ENCODE peak calls at places on chromosomes 4 and X, in eight cellular contexts. D is PC-3, G is psoas muscle, T is Calu3, S is IMR-90, N is AG10803, C is mucosa of descending colon, V is foreskin fibroblast. F is an unnamed sample.

GRCh38 chr4:20249333-20249732 is 2.4 kb upstream of the SLIT2 start:
- DNase-seq in D (peak), S (peak), N (peak), V (peak), C (no peak), T (no peak), G (no peak), F (no peak)

GRCh38 chr4:97105716-97106115 is 1037.6 kb downstream of the STPG2 start:
- DNase-seq in N (no peak), T (no peak), G (no peak), S (no peak), C (no peak), D (no peak), V (no peak), F (no peak)

GRCh38 chr4:76637704-76638361 is 202.8 kb downstream of the SHROOM3 start:
- DNase-seq in C (no peak), D (peak), G (no peak), N (peak), T (no peak), S (peak), V (peak), F (no peak)

GRCh38 chrX:119045884-119046283 is 26.9 kb upstream of the CT47C1 start:
- DNase-seq in N (no peak), T (no peak), D (peak), G (no peak), S (no peak), C (no peak), V (no peak), F (no peak)

GRCh38 chr4:152972821-152973613 is 36.9 kb downstream of the FHDC1 start:
- DNase-seq in T (no peak), N (peak), D (peak), S (peak), G (peak), V (peak), C (no peak), F (no peak)

GRCh38 chrX:132077912-132078311 is 49.9 kb downstream of the FRMD7 start:
- DNase-seq in S (no peak), C (no peak), N (no peak), V (no peak), G (no peak), T (no peak), D (no peak), F (no peak)

GRCh38 chrX:150365953-150366911 is 3.1 kb downstream of the MAMLD1 start:
- DNase-seq in C (peak), N (peak), V (peak), S (peak), D (peak), G (peak), T (peak), F (no peak)

GRCh38 chr4:74460833-74461232 is 15.9 kb downstream of the AREG start:
- DNase-seq in N (no peak), S (no peak), V (no peak), C (no peak), G (no peak), T (no peak), D (no peak), F (no peak)

GRCh38 chr4:171846232-171846631 is 33.0 kb downstream of the GALNTL6 start:
- DNase-seq in D (peak), S (no peak), T (peak), C (peak), G (no peak), V (peak), N (peak), F (no peak)

GRCh38 chr4:22434895-22435294 is 81.0 kb downstream of the ADGRA3 start:
- DNase-seq in V (peak), C (no peak), S (peak), T (peak), N (peak), D (peak), G (no peak), F (no peak)

GRCh38 chrX:102155806-102156179 is at the start of gene BEX5:
- DNase-seq in T (peak), D (peak), C (peak), N (peak), S (no peak), G (peak), V (no peak), F (no peak)

GRCh38 chrX:74606799-74607198 is 7.6 kb downstream of the RLIM start:
- DNase-seq in D (no peak), V (no peak), C (no peak), G (no peak), N (no peak), T (no peak), S (no peak), F (no peak)

GRCh38 chrX:74249963-74250362 is 54.0 kb upstream of the ZCCHC13 start:
- DNase-seq in S (no peak), N (no peak), V (no peak), C (no peak), T (no peak), G (no peak), D (no peak), F (no peak)

GRCh38 chrX:19514791-19515614 is at the start of gene MAP3K15:
- DNase-seq in S (no peak), N (peak), D (peak), V (no peak), G (peak), C (peak), T (peak), F (no peak)

GRCh38 chr4:134695433-134695832 is 493.8 kb upstream of the PABPC4L start:
- DNase-seq in D (no peak), S (no peak), C (no peak), G (no peak), T (no peak), N (no peak), V (no peak), F (no peak)

GRCh38 chrX:139820358-139820984 is 112.4 kb downstream of the ATP11C start:
- DNase-seq in G (no peak), T (no peak), C (no peak), V (no peak), S (no peak), N (no peak), D (no peak), F (no peak)

GRCh38 chr4:6681191-6681590 is 12.5 kb upstream of the S100P start:
- DNase-seq in N (no peak), S (no peak), C (peak), V (no peak), D (no peak), T (peak), G (no peak), F (no peak)

GRCh38 chr4:53098681-53099121 is 236.6 kb downstream of the RASL11B start:
- DNase-seq in G (no peak), C (no peak), D (peak), S (peak), T (no peak), N (peak), V (peak), F (no peak)

GRCh38 chr4:139315221-139315675 is 13.0 kb upstream of the NDUFC1 start:
- DNase-seq in N (no peak), T (no peak), S (no peak), D (no peak), G (no peak), V (no peak), C (no peak), F (no peak)

GRCh38 chr4:627751-628150 is 2.4 kb downstream of the PDE6B start:
- DNase-seq in T (no peak), C (no peak), G (no peak), S (no peak), V (no peak), D (no peak), N (no peak), F (no peak)

GRCh38 chr4:171478181-171478580 is 335.0 kb upstream of the GALNTL6 start:
- DNase-seq in T (no peak), C (no peak), S (no peak), D (no peak), G (no peak), N (no peak), V (no peak), F (no peak)

GRCh38 chr4:10015140-10015753 is 6.0 kb downstream of the SLC2A9 start:
- DNase-seq in D (peak), C (peak), V (no peak), S (peak), G (no peak), T (peak), N (peak), F (no peak)

GRCh38 chr4:155614111-155614762 is 52.4 kb upstream of the GUCY1A1 start:
- DNase-seq in T (no peak), G (no peak), N (no peak), S (peak), V (no peak), D (no peak), C (no peak), F (no peak)

GRCh38 chr4:114364857-114365256 is 233.8 kb upstream of the UGT8 start:
- DNase-seq in S (peak), T (no peak), N (peak), C (no peak), G (no peak), V (peak), D (no peak), F (no peak)

GRCh38 chr4:110622841-110623709 is at the start of gene PITX2:
- DNase-seq in V (peak), D (no peak), T (no peak), N (peak), C (peak), S (peak), G (peak), F (peak)

GRCh38 chr4:139606600-139607301 is 50.7 kb upstream of the SETD7 start:
- DNase-seq in T (no peak), C (no peak), D (peak), N (peak), S (peak), V (peak), G (no peak), F (no peak)

GRCh38 chr4:151315212-151315886 is 10.1 kb downstream of the SH3D19 start:
- DNase-seq in G (no peak), N (peak), C (no peak), V (no peak), D (peak), T (no peak), S (no peak), F (no peak)

GRCh38 chr4:70183168-70183939 is 12.2 kb upstream of the ODAM start:
- DNase-seq in V (peak), N (peak), S (peak), T (peak), C (no peak), G (no peak), D (peak), F (no peak)

GRCh38 chr4:121749225-121749624 is 15.7 kb downstream of the SMIM43 start:
- DNase-seq in N (no peak), C (no peak), S (no peak), V (no peak), T (no peak), G (no peak), D (no peak), F (no peak)

GRCh38 chr4:8101213-8101781 is 57.3 kb downstream of the ABLIM2 start:
- DNase-seq in G (peak), T (no peak), S (no peak), C (peak), N (peak), D (no peak), V (peak), F (peak)

GRCh38 chrX:21905209-21905735 is 35.2 kb upstream of the SMS start:
- DNase-seq in G (no peak), T (no peak), C (no peak), N (no peak), D (no peak), V (no peak), S (no peak), F (no peak)

GRCh38 chr4:107035711-107036601 is at the start of gene DKK2:
- DNase-seq in V (peak), N (peak), T (no peak), D (no peak), G (peak), C (peak), S (peak), F (no peak)

GRCh38 chrX:45322382-45322781 is 121.7 kb upstream of the DIPK2B start:
- DNase-seq in T (peak), D (peak), C (no peak), G (no peak), V (peak), S (peak), N (peak), F (no peak)

GRCh38 chr4:143260750-143261149 is 75.9 kb upstream of the GAB1 start:
- DNase-seq in C (no peak), V (peak), G (no peak), D (no peak), S (peak), T (no peak), N (no peak), F (no peak)

GRCh38 chr4:79959652-79960051 is 113.4 kb downstream of the ANTXR2 start:
- DNase-seq in G (no peak), V (no peak), D (no peak), N (no peak), S (no peak), T (no peak), C (no peak), F (no peak)

GRCh38 chrX:8748855-8749254 is 16.9 kb upstream of the ANOS1 start:
- DNase-seq in N (peak), T (peak), S (peak), C (no peak), V (no peak), G (no peak), D (peak), F (no peak)
- TF ChIP-seq CTCF in N (peak), T (peak), S (peak), C (peak), V (peak), G (peak), D (peak), F (no peak)

GRCh38 chr4:82380344-82380743 is 6.6 kb upstream of the HNRNPD start:
- DNase-seq in N (no peak), G (peak), C (no peak), D (peak), T (peak), V (no peak), S (no peak), F (no peak)
- TF ChIP-seq CTCF in N (no peak), G (no peak), C (no peak), D (peak), T (no peak), V (no peak), S (no peak), F (no peak)

GRCh38 chrX:43333543-43333942 is 322.6 kb upstream of the MAOA start:
- DNase-seq in C (no peak), S (no peak), N (no peak), G (no peak), V (no peak), T (no peak), D (no peak), F (no peak)
- TF ChIP-seq CTCF in C (no peak), S (no peak), N (no peak), G (no peak), V (no peak), T (no peak), D (peak), F (no peak)

GRCh38 chr4:109163493-109163892 is 139.0 kb downstream of the COL25A1 start:
- DNase-seq in C (no peak), N (no peak), S (no peak), V (no peak), T (no peak), G (no peak), D (no peak), F (no peak)

GRCh38 chr4:109160494-109160893 is 142.0 kb downstream of the COL25A1 start:
- DNase-seq in S (no peak), V (no peak), C (no peak), N (no peak), G (no peak), D (no peak), T (no peak), F (no peak)

GRCh38 chr4:109166126-109166525 is 136.3 kb downstream of the COL25A1 start:
- DNase-seq in G (no peak), D (no peak), T (no peak), V (no peak), C (no peak), N (no peak), S (no peak), F (no peak)

GRCh38 chr4:109164011-109164410 is 138.4 kb downstream of the COL25A1 start:
- DNase-seq in N (peak), C (no peak), S (peak), V (no peak), D (no peak), G (no peak), T (peak), F (no peak)

DNA sequence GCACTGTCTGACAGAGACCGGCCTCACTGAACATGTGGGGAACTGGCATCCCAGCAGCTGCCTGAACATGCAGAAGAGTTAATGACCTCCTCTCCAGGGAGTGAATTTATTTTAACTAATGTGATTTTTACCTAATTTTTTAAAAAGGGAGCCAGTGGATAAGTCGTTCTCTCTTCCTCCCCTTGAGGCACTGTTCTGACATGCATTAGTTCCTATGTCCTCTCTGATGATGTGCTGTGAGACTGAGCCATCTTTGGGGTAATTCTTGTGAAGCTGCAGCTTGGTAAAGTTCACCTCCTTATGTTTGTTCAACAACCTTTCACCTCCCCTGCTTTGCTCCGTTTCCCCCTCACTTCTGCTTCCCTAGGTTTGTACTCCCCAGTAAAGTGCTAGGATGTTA is 139.7 kb downstream of the COL25A1 start:
- DNase-seq in D (no peak), G (no peak), S (no peak), V (no peak), N (no peak), T (no peak), C (no peak), F (no peak)
- TF ChIP-seq CTCF in D (peak), G (no peak), S (no peak), V (no peak), N (no peak), T (no peak), C (no peak), F (no peak)

GRCh38 chrX:110748256-110748811 is 47.3 kb downstream of the CHRDL1 start:
- DNase-seq in V (no peak), G (no peak), N (no peak), C (no peak), T (no peak), S (no peak), D (no peak), F (no peak)

GRCh38 chrX:110745288-110745687 is 50.3 kb downstream of the CHRDL1 start:
- DNase-seq in N (no peak), C (no peak), T (no peak), G (no peak), V (no peak), S (no peak), D (no peak), F (no peak)

GRCh38 chrX:110750526-110751189 is 45.0 kb downstream of the CHRDL1 start:
- DNase-seq in D (no peak), S (no peak), G (no peak), V (no peak), T (no peak), N (no peak), C (no peak), F (no peak)

GRCh38 chrX:110743679-110744340 is 51.8 kb downstream of the CHRDL1 start:
- DNase-seq in S (peak), T (no peak), N (peak), C (no peak), V (peak), D (no peak), G (no peak), F (no peak)

GRCh38 chrX:110746014-110746413 is 49.6 kb downstream of the CHRDL1 start:
- DNase-seq in D (no peak), T (no peak), G (no peak), C (no peak), V (no peak), S (no peak), N (no peak), F (no peak)
- TF ChIP-seq CTCF in D (no peak), T (no peak), G (no peak), C (no peak), V (no peak), S (no peak), N (no peak), F (no peak)

GRCh38 chrX:4150259-4150658 is 436.8 kb upstream of the PRKX start:
- DNase-seq in T (no peak), G (no peak), V (no peak), S (no peak), C (no peak), D (no peak), N (no peak), F (no peak)
- TF ChIP-seq CTCF in T (no peak), G (no peak), V (no peak), S (no peak), C (no peak), D (no peak), N (no peak), F (no peak)

GRCh38 chr4:98318521-98318920 is 57.3 kb downstream of the RAP1GDS1 start:
- DNase-seq in N (no peak), C (no peak), D (no peak), T (no peak), V (no peak), S (no peak), G (no peak), F (no peak)
- TF ChIP-seq CTCF in N (no peak), C (no peak), D (no peak), T (no peak), V (no peak), S (no peak), G (no peak), F (no peak)

GRCh38 chrX:106959897-106960296 is 39.7 kb downstream of the CLDN2 start:
- DNase-seq in G (no peak), C (no peak), T (peak), S (peak), V (peak), D (peak), N (peak), F (no peak)
- TF ChIP-seq CTCF in G (no peak), C (no peak), T (no peak), S (peak), V (peak), D (peak), N (peak), F (no peak)

DNA sequence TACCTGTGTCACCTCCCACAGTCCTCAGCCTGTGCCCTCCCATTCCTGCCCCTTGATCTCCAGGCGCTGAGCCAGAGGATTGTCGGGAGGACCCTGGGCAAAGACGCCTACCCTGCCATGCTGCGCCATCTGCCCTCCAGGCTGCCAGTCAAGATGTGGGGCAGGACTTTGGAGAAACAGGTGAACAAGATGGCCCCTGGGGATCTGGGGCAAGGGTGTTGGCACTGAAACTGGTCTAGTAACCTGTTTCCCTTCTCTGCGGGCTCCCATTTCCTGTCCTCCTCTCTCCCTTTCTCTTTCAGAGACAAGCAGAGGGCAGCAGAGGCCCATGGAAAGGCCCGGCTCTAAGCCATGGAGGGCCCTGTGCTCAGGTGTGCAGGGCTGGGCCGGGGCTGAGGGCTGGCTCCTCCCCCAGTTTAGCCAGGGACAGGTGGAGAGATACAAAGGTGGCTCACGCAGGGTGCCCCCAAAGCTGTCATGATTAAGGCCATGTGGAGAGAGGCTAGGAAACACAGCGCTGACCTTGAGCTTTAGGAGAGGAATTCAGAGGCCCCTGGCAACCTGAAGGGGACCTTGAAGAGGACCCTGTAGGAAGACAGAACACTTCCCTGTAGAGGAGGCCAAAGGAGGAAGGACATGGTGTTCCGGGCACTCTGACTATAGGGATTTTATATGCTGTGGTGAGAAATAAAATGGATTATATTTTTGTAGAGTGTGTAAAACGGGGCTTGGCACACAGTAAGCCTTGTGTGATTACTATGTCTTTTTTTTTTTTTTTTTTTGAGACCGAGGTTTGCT is at the start of gene GLOD5:
- DNase-seq in S (no peak), G (no peak), C (peak), D (peak), T (peak), V (no peak), N (peak), F (no peak)
- TF ChIP-seq CTCF in S (peak), G (no peak), C (no peak), D (peak), T (peak), V (no peak), N (peak), F (no peak)

GRCh38 chr4:82833696-82834313 is 35.2 kb upstream of the SCD5 start:
- DNase-seq in C (no peak), G (no peak), T (peak), N (peak), D (peak), V (peak), S (peak), F (no peak)
- TF ChIP-seq CTCF in C (no peak), G (peak), T (no peak), N (peak), D (no peak), V (no peak), S (peak), F (no peak)